ENCODE peak calls at places on chromosomes 7 and 10, in seven cellular contexts. A, N, I, F, P, J and W are unnamed samples.

GRCh38 chr7:41185851-41186250 is 517.0 kb downstream of the INHBA start:
- DNase-seq in N (no peak), I (no peak), F (no peak), P (no peak), A (no peak), J (no peak), W (peak)

GRCh38 chr7:108114117-108114841 is 15.9 kb downstream of the LAMB4 start:
- DNase-seq in J (peak), F (peak), A (no peak), P (peak), I (peak), N (peak), W (no peak)

GRCh38 chr7:36037121-36037662 is 115.9 kb upstream of the EEPD1 start:
- DNase-seq in F (peak), N (no peak), J (peak), P (no peak), A (peak), I (no peak), W (peak)

GRCh38 chr7:122304604-122304975 is at the start of gene FEZF1:
- DNase-seq in P (no peak), J (no peak), F (peak), N (peak), I (peak), A (no peak), W (no peak)

GRCh38 chr7:71386200-71386599 is 254.3 kb downstream of the GALNT17 start:
- DNase-seq in N (no peak), F (no peak), J (no peak), A (no peak), I (no peak), P (no peak), W (no peak)

GRCh38 chr7:55288070-55288824 is 76.9 kb upstream of the LANCL2 start:
- DNase-seq in F (no peak), A (no peak), I (no peak), J (no peak), P (no peak), N (no peak), W (no peak)

GRCh38 chr7:41573881-41574280 is 129.0 kb downstream of the INHBA start:
- DNase-seq in P (no peak), I (no peak), A (peak), N (no peak), F (no peak), J (no peak), W (no peak)

GRCh38 chr10:3132036-3133025 is 40.3 kb downstream of the PITRM1 start:
- DNase-seq in I (no peak), F (no peak), J (peak), A (no peak), N (no peak), P (no peak), W (peak)

GRCh38 chr7:38105874-38106483 is 72.1 kb upstream of the STARD3NL start:
- DNase-seq in J (no peak), P (no peak), A (peak), I (no peak), F (peak), N (peak), W (peak)

GRCh38 chr7:52482076-52482475 is 553.4 kb upstream of the POM121L12 start:
- DNase-seq in P (no peak), A (no peak), J (peak), I (no peak), F (no peak), N (no peak), W (peak)

GRCh38 chr10:86829472-86829871 is 73.1 kb downstream of the BMPR1A start:
- DNase-seq in A (no peak), N (no peak), P (no peak), J (no peak), I (no peak), F (no peak), W (no peak)

GRCh38 chr10:7282457-7282856 is 128.4 kb downstream of the SFMBT2 start:
- DNase-seq in P (no peak), A (no peak), N (no peak), J (no peak), I (no peak), F (no peak), W (no peak)

GRCh38 chr7:69934475-69934903 is 336.2 kb downstream of the AUTS2 start:
- DNase-seq in I (no peak), A (no peak), N (no peak), J (no peak), P (no peak), F (no peak), W (no peak)

GRCh38 chr10:98376485-98376884 is 38.5 kb downstream of the PYROXD2 start:
- DNase-seq in N (no peak), A (peak), P (no peak), I (no peak), J (no peak), F (no peak), W (no peak)

GRCh38 chr7:148708026-148708685 is 9.5 kb downstream of the CUL1 start:
- DNase-seq in A (no peak), P (no peak), I (no peak), F (peak), N (no peak), J (no peak), W (peak)

GRCh38 chr7:74633451-74633921 is 24.0 kb upstream of the GTF2I start:
- DNase-seq in A (no peak), P (no peak), N (no peak), J (peak), F (no peak), I (no peak), W (no peak)

GRCh38 chr7:1253591-1254207 is 21.0 kb downstream of the UNCX start:
- DNase-seq in N (no peak), F (no peak), P (no peak), J (no peak), A (no peak), I (no peak), W (no peak)

GRCh38 chr10:73967022-73967429 is 30.9 kb upstream of the VCL start:
- DNase-seq in P (peak), J (no peak), N (no peak), F (peak), I (peak), A (no peak), W (peak)

GRCh38 chr10:62214364-62214874 is 54.2 kb downstream of the RTKN2 start:
- DNase-seq in I (no peak), F (no peak), A (no peak), P (no peak), J (no peak), N (no peak), W (no peak)

GRCh38 chr7:73865738-73866445 is 4.9 kb downstream of the TMEM270 start:
- DNase-seq in A (peak), I (peak), P (no peak), J (peak), N (no peak), F (peak), W (peak)

GRCh38 chr7:95974108-95974507 is 201.8 kb downstream of the DYNC1I1 start:
- DNase-seq in F (no peak), P (no peak), I (no peak), A (no peak), J (no peak), N (no peak), W (no peak)

GRCh38 chr7:95977994-95978393 is 205.6 kb downstream of the DYNC1I1 start:
- DNase-seq in A (no peak), I (no peak), J (no peak), P (no peak), F (no peak), N (no peak), W (no peak)

GRCh38 chr7:95976369-95976768 is 204.0 kb downstream of the DYNC1I1 start:
- DNase-seq in P (no peak), I (no peak), J (no peak), A (no peak), N (no peak), F (no peak), W (no peak)

GRCh38 chr7:95971716-95972115 is 199.4 kb downstream of the DYNC1I1 start:
- DNase-seq in I (no peak), A (no peak), N (no peak), J (no peak), F (no peak), P (no peak), W (no peak)

DNA sequence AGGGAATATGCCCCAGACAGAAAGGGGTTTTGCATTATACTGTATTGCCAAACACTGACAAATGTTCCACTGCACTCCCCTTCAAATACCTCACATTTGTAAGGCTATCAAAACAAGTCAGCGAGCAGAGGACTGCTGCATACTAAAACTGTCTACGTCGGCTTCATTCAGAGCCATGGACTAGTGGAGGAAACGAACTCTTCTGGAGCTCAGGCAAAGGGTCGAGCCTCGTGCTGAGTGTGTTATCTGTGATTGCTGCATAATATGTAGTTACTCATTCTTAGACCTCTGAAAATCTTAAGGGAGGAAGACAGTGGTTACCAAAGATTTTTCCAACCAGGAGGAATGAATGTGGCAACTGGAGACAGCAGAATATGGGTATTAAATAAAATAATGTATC is 200.2 kb downstream of the DYNC1I1 start:
- DNase-seq in F (no peak), N (no peak), A (no peak), J (no peak), I (no peak), P (no peak), W (no peak)
- H3K18ac ChIP-seq in F (no peak), N (no peak), A (no peak), J (no peak), I (no peak), P (no peak), W (no peak)

GRCh38 chr10:71145352-71145945 is 66.9 kb upstream of the UNC5B start:
- DNase-seq in J (no peak), I (peak), N (no peak), A (no peak), P (no peak), F (no peak), W (no peak)

GRCh38 chr10:71143610-71144009 is 68.8 kb upstream of the UNC5B start:
- DNase-seq in A (no peak), N (no peak), F (no peak), I (no peak), P (no peak), J (no peak), W (no peak)

GRCh38 chr10:71144824-71145223 is 67.5 kb upstream of the UNC5B start:
- DNase-seq in J (no peak), I (peak), N (no peak), P (no peak), F (no peak), A (no peak), W (no peak)

GRCh38 chr10:71141528-71141927 is 70.8 kb upstream of the UNC5B start:
- DNase-seq in N (no peak), J (no peak), A (no peak), P (no peak), I (peak), F (no peak), W (no peak)

DNA sequence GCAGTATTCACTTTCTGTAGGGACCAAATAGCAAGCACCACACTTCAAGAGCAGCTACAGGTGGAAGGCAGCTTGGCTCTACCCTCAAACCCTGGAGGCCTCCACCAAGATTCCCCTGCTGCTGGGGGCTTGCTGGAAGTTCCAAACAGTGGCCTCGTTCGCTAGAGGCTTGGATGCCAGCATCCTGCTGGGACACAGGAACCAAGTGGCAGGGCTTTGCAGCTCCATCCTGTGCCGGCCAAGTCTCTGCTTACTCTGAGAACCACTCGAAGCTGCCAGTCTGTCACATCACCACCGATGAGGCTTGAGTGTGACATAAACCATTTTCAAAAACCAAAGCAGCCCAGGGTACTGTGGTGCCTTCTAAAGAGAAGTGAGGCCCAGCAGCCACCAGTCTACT is 69.2 kb upstream of the UNC5B start:
- DNase-seq in A (no peak), F (no peak), P (no peak), I (no peak), N (no peak), J (no peak), W (no peak)
- H2AK5ac ChIP-seq in A (no peak), F (no peak), P (no peak), I (no peak), N (no peak), J (no peak), W (no peak)

DNA sequence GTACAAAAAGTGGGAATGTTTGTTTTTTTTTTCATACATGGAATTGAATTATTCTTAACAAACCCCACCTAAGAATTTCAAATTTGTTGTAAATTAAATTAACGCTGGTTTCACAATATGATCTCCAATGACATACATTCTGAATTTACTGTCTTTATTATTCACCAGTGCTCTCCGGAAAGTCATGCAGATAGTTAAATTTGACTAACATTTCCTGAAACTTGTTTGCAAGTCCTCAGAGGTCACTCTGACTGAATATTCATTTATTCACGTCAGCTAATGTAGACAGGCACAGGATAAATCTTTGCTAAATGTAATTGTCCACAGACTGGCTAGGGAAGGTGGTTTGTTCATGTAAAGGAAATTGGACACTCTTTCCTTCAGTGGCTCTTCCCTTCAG is 730.4 kb downstream of the PHTF2 start:
- DNase-seq in J (no peak), F (no peak), P (no peak), A (peak), I (no peak), N (no peak), W (no peak)
- H3K27ac ChIP-seq in J (no peak), F (no peak), P (no peak), A (no peak), I (peak), N (no peak), W (no peak)

GRCh38 chr7:76233538-76234281 is 32.0 kb downstream of the SRRM3 start:
- DNase-seq in J (no peak), A (no peak), I (peak), N (no peak), F (peak), P (no peak), W (peak)
- H3K18ac ChIP-seq in J (no peak), A (no peak), I (no peak), N (peak), F (no peak), P (peak), W (no peak)

GRCh38 chr10:56606202-56606601 is 245.1 kb upstream of the ZWINT start:
- DNase-seq in F (no peak), I (no peak), J (no peak), A (no peak), P (no peak), N (no peak), W (no peak)

GRCh38 chr10:56604624-56605023 is 243.6 kb upstream of the ZWINT start:
- DNase-seq in I (no peak), F (no peak), J (no peak), A (no peak), P (no peak), N (no peak), W (no peak)

DNA sequence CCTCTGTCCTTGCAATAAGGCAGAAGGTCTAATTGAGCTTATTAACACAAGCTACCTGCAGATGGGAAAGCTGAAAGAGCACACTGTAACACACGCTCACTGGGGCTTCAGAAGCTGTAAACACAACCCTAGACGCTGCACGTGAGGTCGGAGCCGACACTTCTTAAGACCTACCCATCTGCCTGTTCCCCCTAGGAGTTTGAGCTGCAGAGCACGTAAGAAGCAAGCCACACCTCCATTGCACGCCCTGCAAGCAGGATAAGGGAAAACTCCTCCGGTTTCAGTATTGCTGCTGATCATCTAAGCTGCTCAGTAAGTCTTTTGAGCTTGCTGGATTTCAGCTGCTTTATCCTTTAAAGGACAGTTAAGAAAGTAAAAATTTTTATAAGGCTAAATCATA is 244.0 kb upstream of the ZWINT start:
- DNase-seq in J (no peak), A (no peak), P (no peak), N (no peak), F (peak), I (peak), W (no peak)
- H2AK5ac ChIP-seq in J (no peak), A (no peak), P (no peak), N (no peak), F (no peak), I (no peak), W (no peak)

DNA sequence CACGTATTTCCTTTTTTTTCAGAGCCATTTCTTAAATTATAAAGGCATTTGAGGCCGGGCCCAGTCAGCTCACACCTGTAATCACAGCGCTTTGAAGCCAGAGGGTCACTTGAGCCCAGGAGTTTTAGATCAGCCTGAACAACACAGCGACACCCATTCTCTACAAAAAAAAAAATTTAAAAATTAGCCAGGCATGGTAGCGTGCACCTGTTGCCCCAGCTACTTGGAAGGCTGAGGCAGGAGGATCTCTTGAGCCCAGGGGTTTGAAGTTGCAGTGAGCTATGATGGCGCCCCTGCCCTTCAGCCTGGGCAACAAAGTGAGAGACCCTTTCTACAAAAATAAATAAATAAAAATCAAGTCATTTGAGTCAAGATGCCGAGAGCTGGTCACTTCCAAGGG is 3.0 kb downstream of the TMEM130 start:
- DNase-seq in J (no peak), N (no peak), I (no peak), P (no peak), A (no peak), F (no peak), W (no peak)
- H3K27ac ChIP-seq in J (no peak), N (no peak), I (no peak), P (no peak), A (no peak), F (no peak), W (no peak)

DNA sequence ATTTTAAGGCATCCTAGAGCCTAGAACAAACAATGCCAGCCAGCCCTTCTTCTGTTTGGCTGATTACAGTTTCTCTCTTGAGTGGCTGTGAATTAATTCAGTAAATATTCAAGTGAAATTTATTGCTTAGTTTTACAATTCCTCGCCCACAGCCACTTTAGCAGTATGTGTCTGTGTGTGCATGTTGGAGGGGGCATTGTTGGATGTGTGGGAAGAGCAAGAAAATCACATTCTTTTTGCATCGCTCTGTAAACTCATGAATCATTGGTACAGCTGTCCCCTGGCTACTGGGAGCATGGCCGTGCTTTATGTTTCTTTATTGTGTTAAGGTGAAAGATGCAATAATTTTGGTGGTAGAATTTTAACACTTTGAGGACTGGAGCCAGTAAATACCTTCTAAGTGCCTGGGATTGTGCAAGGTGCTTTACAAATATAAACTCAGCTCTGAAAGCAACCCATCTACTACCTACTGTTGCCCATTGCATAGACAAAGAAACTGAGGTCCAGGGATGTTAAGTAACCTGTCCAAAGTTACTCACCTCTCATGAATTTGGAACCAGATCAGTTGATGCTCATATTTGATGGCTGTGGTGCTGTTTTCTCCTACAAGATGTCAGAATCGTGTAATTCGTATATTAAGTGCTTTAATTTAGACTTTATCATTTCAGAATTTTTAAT is 89.9 kb upstream of the BTBD16 start:
- DNase-seq in N (no peak), A (peak), F (no peak), P (no peak), I (no peak), J (no peak), W (peak)
- H3K18ac ChIP-seq in N (no peak), A (no peak), F (no peak), P (no peak), I (no peak), J (no peak), W (no peak)

GRCh38 chr10:50250058-50250854 is 1.1 kb downstream of the ASAH2 start:
- DNase-seq in P (no peak), J (no peak), N (no peak), A (no peak), F (no peak), I (no peak), W (no peak)

GRCh38 chr10:50248057-50248456 is 3.3 kb downstream of the ASAH2 start:
- DNase-seq in P (no peak), A (no peak), J (no peak), F (no peak), I (no peak), N (no peak), W (no peak)

GRCh38 chr10:50248598-50248997 is 2.7 kb downstream of the ASAH2 start:
- DNase-seq in F (no peak), N (no peak), J (no peak), P (no peak), I (no peak), A (no peak), W (no peak)

GRCh38 chr10:50254479-50254878 is 3.2 kb upstream of the ASAH2 start:
- DNase-seq in A (no peak), I (no peak), N (no peak), P (no peak), J (no peak), F (no peak), W (no peak)

DNA sequence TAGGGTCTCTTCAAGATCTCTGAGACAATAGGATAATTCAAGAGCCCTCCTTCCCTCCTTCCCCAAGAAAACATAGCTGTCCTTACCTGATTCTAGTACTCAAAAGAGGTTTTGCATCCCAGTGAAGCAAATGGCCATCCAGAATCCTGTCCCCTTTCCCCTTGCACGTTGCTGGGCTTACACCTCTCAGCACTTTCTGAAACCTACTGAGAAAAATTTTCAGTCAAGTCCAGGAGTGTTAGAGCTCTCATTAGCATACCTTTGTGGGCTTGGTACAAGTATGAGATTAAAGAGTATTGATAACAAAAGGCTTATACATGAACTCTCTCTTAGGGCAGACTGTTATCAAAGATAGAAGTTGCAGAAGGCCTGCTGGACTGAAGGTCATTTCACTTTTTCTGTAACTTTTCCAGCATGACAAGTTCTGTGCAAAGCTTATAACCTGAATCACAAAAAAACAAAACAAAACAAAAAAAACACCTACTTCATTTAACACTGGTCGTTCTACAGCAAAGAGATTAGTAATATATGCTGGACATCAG is at the start of gene ASAH2:
- DNase-seq in F (no peak), N (no peak), I (no peak), J (no peak), A (no peak), P (no peak), W (no peak)
- H2AK5ac ChIP-seq in F (no peak), N (no peak), I (no peak), J (no peak), A (no peak), P (no peak), W (no peak)

GRCh38 chr10:102668312-102669110 is 24.2 kb downstream of the TRIM8 start:
- DNase-seq in A (no peak), F (no peak), I (no peak), N (no peak), J (no peak), P (no peak), W (no peak)
- H3K27ac ChIP-seq in A (no peak), F (no peak), I (no peak), N (no peak), J (no peak), P (no peak), W (no peak)